ENCODE peak calls at places on chromosomes 11 and 22, in ten cellular contexts. X, L, Z, H, T, M, F, B, A and S are unnamed samples. For H3K36me3 and H3K9me3, the result is how much of the 10 kb centered on the place peaks cover.

GRCh38 chr22:21984793-21985192 is 2.2 kb upstream of the TOP3B start:
- DNase-seq in Z (peak), L (peak), M (peak), B (no peak), F (no peak), T (no peak), A (peak), H (no peak), X (no peak), S (no peak)

GRCh38 chr11:59416613-59417012 is 9.6 kb downstream of the OR5A2 start:
- DNase-seq in X (no peak), T (no peak), M (no peak), F (no peak), B (no peak), A (no peak), Z (no peak), L (no peak), H (no peak), S (no peak)

GRCh38 chr11:44563716-44564115 is 1.7 kb upstream of the CD82 start:
- DNase-seq in X (peak), Z (no peak), H (no peak), F (no peak), A (no peak), T (no peak), B (no peak), M (no peak), L (no peak), S (no peak)

GRCh38 chr11:65429724-65430405 is 7.3 kb downstream of the NEAT1 start:
- DNase-seq in T (peak), Z (no peak), B (no peak), L (peak), X (peak), H (peak), M (peak), A (no peak), F (peak), S (peak)

GRCh38 chr22:25404556-25404922 is 159.9 kb upstream of the GRK3 start:
- DNase-seq in M (no peak), B (no peak), T (no peak), H (no peak), A (peak), Z (no peak), X (no peak), F (peak), L (peak), S (no peak)

GRCh38 chr11:95688015-95688414 is 101.6 kb downstream of the FAM76B start:
- DNase-seq in F (no peak), B (no peak), Z (no peak), M (no peak), A (no peak), L (no peak), T (no peak), X (no peak), H (no peak), S (no peak)

GRCh38 chr11:45886816-45887520 is 1.5 kb downstream of the MAPK8IP1 start:
- DNase-seq in L (no peak), M (no peak), H (no peak), T (no peak), A (no peak), F (no peak), Z (no peak), B (no peak), X (no peak), S (no peak)

GRCh38 chr11:133821776-133822175 is 23.5 kb downstream of the SPATA19 start:
- DNase-seq in T (peak), B (no peak), X (peak), F (no peak), A (peak), M (peak), H (peak), L (peak), Z (peak), S (no peak)

GRCh38 chr11:123525511-123525918 is 95.4 kb downstream of the GRAMD1B start:
- DNase-seq in L (no peak), A (no peak), H (no peak), B (no peak), T (no peak), X (no peak), Z (no peak), M (no peak), F (no peak), S (no peak)

GRCh38 chr11:28619870-28620540 is 511.8 kb downstream of the METTL15 start:
- DNase-seq in L (no peak), M (no peak), H (no peak), Z (no peak), T (no peak), X (peak), F (no peak), B (no peak), A (no peak), S (no peak)

GRCh38 chr11:57773026-57773598 is 11.5 kb downstream of the CTNND1 start:
- DNase-seq in F (no peak), T (no peak), Z (no peak), H (no peak), B (no peak), M (no peak), A (no peak), X (no peak), L (no peak), S (no peak)

GRCh38 chr11:63767415-63768231 is 952 bp downstream of the ZFTA start:
- DNase-seq in L (peak), F (peak), T (peak), Z (peak), A (peak), H (peak), X (peak), M (peak), B (no peak), S (peak)

GRCh38 chr11:122271167-122271566 is 155.2 kb upstream of the BLID start:
- DNase-seq in L (no peak), Z (no peak), M (no peak), A (no peak), T (no peak), X (no peak), B (no peak), H (no peak), F (no peak), S (no peak)

GRCh38 chr11:68430801-68431200 is 29.8 kb upstream of the PPP6R3 start:
- DNase-seq in A (no peak), M (no peak), Z (no peak), H (peak), T (no peak), X (no peak), L (no peak), F (no peak), B (no peak), S (no peak)

DNA sequence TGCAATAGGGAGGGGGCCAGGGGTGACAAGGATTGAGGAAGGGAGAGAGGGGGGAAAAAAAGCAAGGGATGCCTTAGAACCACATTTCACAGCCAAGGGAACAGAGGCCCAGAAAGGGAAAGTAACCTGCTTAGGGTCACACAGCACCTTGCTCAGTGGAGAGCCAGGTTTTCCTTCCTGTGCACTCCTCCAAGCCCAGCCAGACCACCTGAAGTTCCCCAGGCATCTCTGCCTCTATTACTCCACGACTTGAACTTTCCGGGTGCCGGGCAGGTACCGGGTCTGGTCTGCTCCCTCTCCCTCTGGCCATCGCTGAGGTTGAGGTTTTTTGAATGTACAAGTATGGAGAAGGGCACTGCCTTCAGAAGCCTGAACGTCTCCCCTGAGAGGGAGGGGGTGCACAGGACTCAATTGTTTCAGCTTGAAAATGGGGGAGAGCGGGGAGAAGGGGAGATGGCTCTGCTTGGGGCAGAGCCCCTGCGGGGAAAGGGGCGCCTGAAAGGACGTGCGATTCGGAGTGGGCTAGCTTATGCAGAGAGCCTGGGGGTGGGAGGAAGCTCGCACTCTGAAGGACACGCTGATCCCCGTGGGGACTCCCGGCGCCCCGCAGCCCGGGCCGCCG is 516 bp upstream of the SERPINH1 start:
- DNase-seq in L (no peak), T (no peak), H (no peak), X (no peak), Z (no peak), B (no peak), F (no peak), A (no peak), M (no peak), S (no peak)
- H3K4me3 ChIP-seq in L (peak), T (peak), H (peak), X (peak), Z (peak), B (peak), F (peak), A (peak), M (peak), S (peak)

GRCh38 chr22:31691408-31691807 is 29.4 kb upstream of the PISD start:
- DNase-seq in X (no peak), L (no peak), H (no peak), M (no peak), B (no peak), Z (no peak), F (no peak), A (no peak), T (no peak), S (no peak)

GRCh38 chr22:31695423-31695822 is 33.4 kb upstream of the PISD start:
- DNase-seq in B (no peak), A (no peak), M (no peak), X (no peak), H (no peak), T (no peak), F (no peak), Z (no peak), L (no peak), S (no peak)

GRCh38 chr22:31692186-31692886 is 30.3 kb upstream of the PISD start:
- DNase-seq in F (no peak), Z (no peak), M (no peak), A (no peak), T (no peak), H (no peak), B (no peak), L (no peak), X (peak), S (no peak)
- H3K36me3 ChIP-seq in F (under half), Z (under half), M (under half), A (under half), T (half or more), H (half or more), B (under half), L (under half), X (under half), S (half or more)

GRCh38 chr22:49243965-49244364 is 583.7 kb downstream of the BRD1 start:
- DNase-seq in H (no peak), M (no peak), F (no peak), X (no peak), L (no peak), A (no peak), Z (peak), B (no peak), T (no peak), S (no peak)
- H3K9me3 ChIP-seq in H (under half), M (under half), F (under half), X (under half), L (under half), A (under half), Z (under half), B (under half), T (under half), S (under half)

GRCh38 chr11:7677801-7678201 is 4.5 kb upstream of the CYB5R2 start:
- DNase-seq in Z (no peak), F (no peak), B (no peak), X (no peak), T (no peak), M (no peak), A (no peak), H (no peak), L (peak), S (no peak)
- H3K4me3 ChIP-seq in Z (no peak), F (no peak), B (no peak), X (no peak), T (no peak), M (no peak), A (no peak), H (no peak), L (no peak), S (no peak)

GRCh38 chr11:60921259-60921658 is 3.0 kb upstream of the TMEM132A start:
- DNase-seq in H (no peak), X (no peak), L (no peak), F (no peak), A (no peak), M (no peak), T (no peak), Z (no peak), B (no peak), S (no peak)
- H3K36me3 ChIP-seq in H (under half), X (under half), L (under half), F (under half), A (half or more), M (under half), T (under half), Z (under half), B (under half), S (under half)

DNA sequence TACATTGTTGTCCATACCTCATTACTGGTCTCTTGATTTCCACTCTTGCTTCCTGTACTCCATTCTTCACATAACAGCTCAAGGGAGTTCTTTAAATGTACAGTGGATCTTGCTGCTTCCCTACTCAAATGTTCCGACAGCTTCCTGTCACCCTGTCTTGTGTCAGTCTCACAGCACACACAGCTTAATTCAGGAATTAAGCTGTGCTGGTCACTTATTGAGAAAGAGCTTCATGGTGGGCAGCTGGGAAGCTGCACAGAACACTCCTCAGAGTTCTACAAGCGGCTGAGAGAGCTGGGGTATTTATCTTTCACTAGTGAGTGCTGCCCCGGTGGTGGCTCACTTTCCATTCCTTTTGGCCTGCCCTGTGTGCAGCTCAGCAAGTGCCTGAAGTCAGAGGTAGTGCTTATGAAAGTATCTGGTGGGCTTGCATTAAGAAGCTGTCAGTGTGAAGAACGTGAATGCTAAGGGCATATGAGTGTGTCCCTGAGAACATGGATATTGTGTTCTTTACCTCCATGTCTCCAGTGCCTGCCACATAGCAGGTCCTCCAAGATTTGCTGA is 48.7 kb downstream of the KCNQ1OT1 start:
- DNase-seq in T (no peak), M (no peak), F (no peak), L (no peak), A (no peak), B (no peak), X (no peak), Z (no peak), H (no peak), S (no peak)
- H3K9me3 ChIP-seq in T (half or more), M (under half), F (under half), L (half or more), A (under half), B (under half), X (under half), Z (half or more), H (under half), S (half or more)

GRCh38 chr11:79480864-79481263 is 40.0 kb upstream of the TENM4 start:
- DNase-seq in T (no peak), F (no peak), L (no peak), B (no peak), A (no peak), M (no peak), H (no peak), Z (no peak), X (no peak), S (no peak)
- H3K4me3 ChIP-seq in T (no peak), F (no peak), L (no peak), B (no peak), A (no peak), M (no peak), H (no peak), Z (no peak), X (no peak), S (no peak)